ENCODE peak calls at places on chromosomes 12 and 14, in five cellular contexts. Q is NK-92 treated with Interleukin-12 subunit alpha and Interleukin-12 subunit beta, amount 100 ng/mL, for 24 hours; O is kidney; S is stromal cell of bone marrow; H is NCI-H2107. M is an unnamed sample.

GRCh38 chr12:7157391-7157790 is 27.2 kb downstream of the CLSTN3 start:
- DNase-seq in H (no peak), S (no peak), O (no peak), Q (no peak), M (no peak)

GRCh38 chr12:53229454-53229853 is 2.6 kb downstream of the RARG start:
- DNase-seq in S (no peak), Q (no peak), O (no peak), H (no peak), M (no peak)

GRCh38 chr14:100120522-100121269 is 38.7 kb downstream of the DEGS2 start:
- DNase-seq in Q (no peak), O (peak), H (no peak), S (no peak), M (no peak)

GRCh38 chr12:94488449-94488848 is 28.8 kb upstream of the CEP83 start:
- DNase-seq in O (no peak), S (no peak), H (no peak), Q (no peak), M (no peak)

GRCh38 chr14:104973215-104974145 is 4.7 kb downstream of the AHNAK2 start:
- DNase-seq in O (peak), H (peak), S (peak), Q (no peak), M (peak)

GRCh38 chr12:43786899-43787693 is 19.0 kb downstream of the TWF1 start:
- DNase-seq in H (no peak), O (no peak), Q (no peak), S (no peak), M (no peak)

GRCh38 chr12:73506611-73507010 is 1031.0 kb upstream of the ATXN7L3B start:
- DNase-seq in H (no peak), Q (no peak), S (no peak), O (no peak), M (no peak)

GRCh38 chr12:40241741-40242140 is 16.9 kb downstream of the LRRK2 start:
- DNase-seq in S (no peak), O (no peak), Q (no peak), H (no peak), M (no peak)

GRCh38 chr12:123973552-123974341 is 732 bp downstream of the ZNF664 start:
- DNase-seq in H (no peak), S (no peak), Q (no peak), O (peak), M (no peak)

GRCh38 chr12:27303139-27304111 is 29.2 kb upstream of the BMAL2 start:
- DNase-seq in S (no peak), Q (no peak), H (no peak), O (no peak), M (no peak)

GRCh38 chr12:33752854-33753253 is 269.4 kb upstream of the ALG10 start:
- DNase-seq in H (no peak), Q (no peak), O (no peak), S (no peak), M (no peak)

GRCh38 chr14:23364604-23365352 is at the start of gene EFS:
- DNase-seq in H (no peak), O (peak), Q (no peak), S (no peak), M (no peak)

GRCh38 chr14:71515520-71515919 is 416.7 kb upstream of the RGS6 start:
- DNase-seq in S (no peak), Q (no peak), O (no peak), H (no peak), M (no peak)

GRCh38 chr14:91295851-91296796 is 51.6 kb upstream of the GPR68 start:
- DNase-seq in H (no peak), O (peak), Q (no peak), S (no peak), M (no peak)

GRCh38 chr12:101857043-101857558 is 20.3 kb upstream of the DRAM1 start:
- DNase-seq in O (no peak), H (no peak), S (peak), Q (no peak), M (no peak)

GRCh38 chr12:74646831-74647230 is 109.2 kb downstream of the ATXN7L3B start:
- DNase-seq in H (no peak), S (no peak), O (no peak), Q (no peak), M (no peak)

GRCh38 chr12:41537522-41537921 is 349.4 kb downstream of the PDZRN4 start:
- DNase-seq in H (no peak), O (no peak), Q (no peak), S (no peak), M (no peak)

GRCh38 chr12:95099270-95099790 is 25.9 kb upstream of the NR2C1 start:
- DNase-seq in O (no peak), S (no peak), Q (no peak), H (no peak), M (no peak)

GRCh38 chr14:24283796-24284460 is 12.5 kb upstream of the RABGGTA start:
- DNase-seq in H (no peak), S (no peak), Q (no peak), O (no peak), M (no peak)

GRCh38 chr14:75477881-75478280 is 44.4 kb upstream of the BATF start:
- DNase-seq in Q (no peak), O (no peak), S (no peak), H (no peak), M (no peak)

GRCh38 chr14:89325959-89326358 is 91.1 kb downstream of the FOXN3 start:
- DNase-seq in S (no peak), O (no peak), H (no peak), Q (no peak), M (no peak)

GRCh38 chr12:34249271-34249670 is 227.0 kb downstream of the ALG10 start:
- DNase-seq in O (no peak), H (no peak), Q (no peak), S (no peak), M (no peak)

GRCh38 chr12:48004941-48005749 is 869 bp upstream of the COL2A1 start:
- DNase-seq in S (no peak), H (no peak), Q (no peak), O (no peak), M (no peak)

GRCh38 chr12:30145351-30146017 is 361.7 kb upstream of the TMTC1 start:
- DNase-seq in O (no peak), Q (no peak), H (no peak), S (no peak), M (no peak)

GRCh38 chr14:96267916-96268315 is 11.9 kb downstream of the BDKRB1 start:
- DNase-seq in O (no peak), H (no peak), Q (no peak), S (no peak), M (no peak)

GRCh38 chr14:99562848-99563748 is 40.9 kb downstream of the CCDC85C start:
- DNase-seq in S (no peak), O (peak), H (no peak), Q (no peak), M (no peak)

GRCh38 chr12:60693019-60693626 is 1097.3 kb downstream of the SLC16A7 start:
- DNase-seq in Q (no peak), S (no peak), O (no peak), H (no peak), M (no peak)

GRCh38 chr12:38151991-38152700 is 164.4 kb upstream of the ALG10B start:
- DNase-seq in O (no peak), Q (no peak), H (no peak), S (no peak), M (no peak)

GRCh38 chr14:52044791-52045522 is 23.9 kb downstream of the NID2 start:
- DNase-seq in H (no peak), O (no peak), S (peak), Q (no peak), M (no peak)

GRCh38 chr12:4383304-4383865 is 3.9 kb upstream of the FGF23 start:
- DNase-seq in Q (no peak), H (no peak), S (no peak), O (no peak), M (no peak)

GRCh38 chr12:114726092-114726710 is 42.2 kb upstream of the TBX3 start:
- DNase-seq in S (no peak), Q (no peak), O (no peak), H (no peak), M (no peak)

GRCh38 chr12:54428050-54429013 is 9.3 kb upstream of the ITGA5 start:
- DNase-seq in Q (no peak), O (no peak), H (no peak), S (peak), M (peak)

GRCh38 chr14:38391334-38391733 is 135.4 kb upstream of the CLEC14A start:
- DNase-seq in O (no peak), Q (no peak), H (no peak), S (no peak), M (no peak)

GRCh38 chr14:67738740-67739504 is 37.2 kb downstream of the RDH12 start:
- DNase-seq in H (peak), O (no peak), Q (no peak), S (peak), M (peak)

GRCh38 chr14:96100171-96101064 is 61.3 kb downstream of the C14orf132 start:
- DNase-seq in O (peak), H (peak), Q (peak), S (peak), M (peak)

GRCh38 chr14:95535226-95536021 is 574 bp downstream of the GLRX5 start:
- DNase-seq in Q (no peak), H (no peak), S (no peak), O (peak), M (no peak)

GRCh38 chr14:85534435-85534834 is 4.5 kb downstream of the FLRT2 start:
- DNase-seq in H (no peak), Q (no peak), S (no peak), O (peak), M (no peak)

GRCh38 chr12:31465002-31465401 is 125.9 kb downstream of the DENND5B start:
- DNase-seq in Q (no peak), S (no peak), H (no peak), O (no peak), M (no peak)